ENCODE peak calls at places on chromosomes 13 and 19, in four cellular contexts. K is bronchial epithelial cell, F is fibroblast of lung, V is BE2C. Y is an unnamed sample.

GRCh38 chr13:111382411-111382810 is 62.0 kb downstream of the TEX29 start:
- DNase-seq in K (no peak), F (no peak), V (no peak), Y (no peak)

GRCh38 chr13:103386341-103386740 is 320.1 kb upstream of the SLC10A2 start:
- DNase-seq in K (peak), F (peak), V (no peak), Y (peak)

GRCh38 chr19:41887711-41888382 is 4.9 kb downstream of the ARHGEF1 start:
- DNase-seq in K (peak), F (peak), V (no peak), Y (peak)

GRCh38 chr13:43835701-43836100 is 43.8 kb downstream of the CCDC122 start:
- DNase-seq in K (peak), F (peak), V (no peak), Y (peak)

GRCh38 chr13:67574320-67575233 is 344.4 kb upstream of the PCDH9 start:
- DNase-seq in K (peak), F (peak), V (no peak), Y (peak)

GRCh38 chr19:14061081-14061749 is 661 bp downstream of the PALM3 start:
- DNase-seq in K (no peak), F (peak), V (no peak), Y (no peak)

GRCh38 chr19:19628499-19629134 is 597 bp upstream of the LPAR2 start:
- DNase-seq in K (peak), F (peak), V (no peak), Y (peak)

GRCh38 chr13:112733661-112734379 is 44.0 kb downstream of the ATP11A start:
- DNase-seq in K (no peak), F (peak), V (no peak), Y (no peak)

GRCh38 chr13:112852392-112852791 is 116.6 kb upstream of the MCF2L start:
- DNase-seq in K (no peak), F (no peak), V (no peak), Y (no peak)

GRCh38 chr19:23991170-23991569 is 76.5 kb downstream of the ZNF726 start:
- DNase-seq in K (peak), F (peak), V (no peak), Y (no peak)

GRCh38 chr13:20673711-20674110 is 29.8 kb upstream of the IL17D start:
- DNase-seq in K (no peak), F (no peak), V (no peak), Y (no peak)

GRCh38 chr13:30866692-30867669 is 39.1 kb upstream of the MEDAG start:
- DNase-seq in K (no peak), F (no peak), V (peak), Y (no peak)

GRCh38 chr19:48552406-48553322 is 692 bp downstream of the SULT2B1 start:
- DNase-seq in K (peak), F (no peak), V (no peak), Y (no peak)

GRCh38 chr13:70544706-70545105 is 436.5 kb upstream of the KLHL1 start:
- DNase-seq in K (no peak), F (no peak), V (no peak), Y (no peak)

DNA sequence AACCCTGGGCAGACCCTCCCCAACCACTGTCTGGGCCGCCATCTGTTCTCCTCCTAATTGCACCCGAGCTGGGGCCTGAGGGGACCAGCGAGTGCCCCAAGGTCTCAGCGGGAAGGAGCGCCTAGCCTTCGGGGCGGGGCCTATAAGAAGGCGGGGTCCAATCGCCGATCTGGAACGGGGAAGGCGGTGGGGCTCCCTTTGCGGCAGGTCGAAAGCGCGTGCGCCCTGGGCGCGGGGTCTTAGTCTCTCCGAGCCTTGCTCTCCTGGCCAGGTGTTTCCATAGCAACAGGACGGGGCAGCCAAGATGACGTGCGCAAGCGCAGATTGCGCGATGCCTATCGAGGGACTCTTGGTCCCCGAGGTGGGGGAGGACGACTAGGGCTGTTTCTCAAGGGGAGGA is 2.8 kb downstream of the MAST1 start:
- DNase-seq in K (no peak), F (no peak), V (peak), Y (no peak)
- H3K4me3 ChIP-seq in K (peak), F (peak), V (peak), Y (peak)

GRCh38 chr19:29528350-29528945 is 2.7 kb downstream of the VSTM2B start:
- DNase-seq in K (peak), F (peak), V (peak), Y (peak)
- TF ChIP-seq CTCF in K (peak), F (peak), V (peak), Y (peak)

GRCh38 chr13:102255409-102255808 is 146.4 kb downstream of the FGF14 start:
- DNase-seq in K (no peak), F (no peak), V (no peak), Y (no peak)
- H3K4me3 ChIP-seq in K (no peak), F (no peak), V (no peak), Y (no peak)

GRCh38 chr19:3599776-3600183 is 6.9 kb downstream of the TBXA2R start:
- DNase-seq in K (no peak), F (no peak), V (no peak), Y (no peak)
- TF ChIP-seq CTCF in K (no peak), F (no peak), V (peak), Y (peak)

GRCh38 chr13:42575938-42576337 is 2.0 kb downstream of the TNFSF11 start:
- DNase-seq in K (no peak), F (no peak), V (no peak), Y (no peak)
- H3K4me3 ChIP-seq in K (no peak), F (no peak), V (no peak), Y (no peak)

DNA sequence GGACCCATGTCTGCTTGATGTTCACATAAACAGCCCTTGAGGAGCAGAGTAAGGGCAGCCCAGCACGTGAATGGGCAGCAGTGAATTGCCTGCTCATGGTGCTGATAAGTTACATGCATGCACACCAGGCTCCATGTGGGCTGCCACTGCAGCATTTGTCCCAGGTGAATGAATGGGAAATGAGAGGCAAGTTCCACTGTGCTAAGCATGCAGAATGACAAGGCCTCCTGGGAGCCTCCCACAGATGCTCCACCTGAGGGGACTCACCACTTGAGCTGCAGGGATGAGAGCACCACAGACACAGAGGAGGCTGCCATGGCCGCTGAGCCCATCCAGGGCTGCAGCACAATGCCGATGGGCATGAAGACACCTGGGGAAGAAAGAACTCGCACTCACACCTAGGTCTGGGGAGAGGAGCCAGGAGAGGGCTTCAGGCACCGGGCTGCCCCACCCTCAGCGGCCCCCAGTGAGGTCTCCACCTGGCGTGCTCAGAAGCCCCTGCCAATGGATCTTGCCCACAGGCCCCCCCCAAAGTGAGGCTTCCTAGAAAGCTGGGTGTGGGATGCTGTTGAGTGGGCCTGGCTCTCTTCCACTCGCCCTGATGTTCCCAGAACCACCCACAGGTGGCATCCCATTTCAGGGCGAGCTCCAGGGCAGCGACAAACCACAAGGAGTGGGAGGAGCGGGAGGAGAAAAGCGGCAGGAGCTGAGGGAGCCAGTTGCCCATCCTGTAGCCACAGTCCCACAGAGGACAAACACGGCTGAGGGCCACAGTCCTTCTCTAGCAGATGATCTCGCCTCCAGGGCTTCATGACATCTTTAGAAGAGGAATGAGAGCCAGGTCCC is 73.8 kb downstream of the CCDC70 start:
- DNase-seq in K (peak), F (peak), V (no peak), Y (no peak)
- TF ChIP-seq CTCF in K (peak), F (no peak), V (peak), Y (peak)

DNA sequence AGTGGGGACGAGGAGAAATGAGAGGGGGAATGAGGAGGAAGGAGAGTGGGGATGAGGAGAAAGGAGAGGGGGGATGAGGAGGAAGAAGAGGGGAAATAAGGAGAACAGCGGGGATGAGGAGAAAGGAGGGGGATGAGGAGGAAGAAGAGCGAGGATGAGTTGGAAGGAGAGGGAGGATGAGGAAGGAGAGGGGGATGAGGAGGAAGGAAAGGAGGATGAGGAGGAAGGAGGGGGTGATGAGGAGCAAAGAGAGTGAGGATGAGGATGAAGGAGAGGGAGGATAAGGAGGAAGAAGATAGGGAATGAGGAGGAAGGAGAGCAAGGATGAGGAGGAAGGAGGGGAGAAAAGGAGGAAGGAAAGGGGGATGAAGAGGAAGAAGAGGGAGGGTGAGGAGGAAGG is 14.0 kb upstream of the VSTM2B start:
- DNase-seq in K (no peak), F (no peak), V (no peak), Y (no peak)
- H3K4me3 ChIP-seq in K (no peak), F (no peak), V (no peak), Y (no peak)

Y was measured in astrocyte of the spinal cord.